ENCODE peak calls at places on chromosomes 2 and 18, in six cellular contexts. Q is transverse colon, S is A549, M is ovary, V is H1, F is stomach. I is an unnamed sample.
A peak's percentile ranks its signal among the peaks of the same experiment; 100 is the strongest.

GRCh38 chr2:63849381-63850203 is 7.9 kb downstream of the UGP2 start:
- DNase-seq in Q (no peak), S (no peak), M (no peak), V (no peak), F (no peak), I (no peak)

GRCh38 chr18:25225152-25225551 is 126.8 kb downstream of the ZNF521 start:
- DNase-seq in Q (no peak), S (no peak), M (no peak), V (no peak), F (no peak), I (no peak)

GRCh38 chr18:53909668-53910067 is 314.8 kb downstream of the MBD2 start:
- DNase-seq in Q (no peak), S (peak; percentile 27), M (no peak), V (peak; percentile 49), F (no peak), I (no peak)

GRCh38 chr18:76619342-76620315 is 124.6 kb upstream of the ZNF516 start:
- DNase-seq in Q (peak; percentile 27), S (no peak), M (peak; percentile 81), V (peak; percentile 77), F (peak; percentile 81), I (peak; percentile 86)

GRCh38 chr2:15923597-15923996 is 16.8 kb upstream of the MYCN start:
- DNase-seq in Q (no peak), S (no peak), M (no peak), V (no peak), F (no peak), I (no peak)

GRCh38 chr2:119782308-119783027 is 22.7 kb downstream of the PTPN4 start:
- DNase-seq in Q (no peak), S (no peak), M (no peak), V (no peak), F (no peak), I (no peak)

GRCh38 chr18:25503567-25504081 is 151.7 kb upstream of the ZNF521 start:
- DNase-seq in Q (peak; percentile 57), S (peak; percentile 27), M (peak; percentile 57), V (peak; percentile 53), F (no peak), I (peak; percentile 87)

GRCh38 chr2:28952806-28953190 is 28.3 kb upstream of the TOGARAM2 start:
- DNase-seq in Q (no peak), S (peak; percentile 59), M (no peak), V (no peak), F (no peak), I (no peak)

GRCh38 chr18:24930478-24930877 is 421.5 kb downstream of the ZNF521 start:
- DNase-seq in Q (no peak), S (no peak), M (no peak), V (no peak), F (no peak), I (no peak)

GRCh38 chr2:24051833-24052232 is 2.3 kb downstream of the FKBP1B start:
- DNase-seq in Q (no peak), S (no peak), M (no peak), V (no peak), F (no peak), I (no peak)

GRCh38 chr2:113178891-113179290 is 5.1 kb downstream of the PSD4 start:
- DNase-seq in Q (no peak), S (no peak), M (no peak), V (no peak), F (no peak), I (no peak)

GRCh38 chr2:56376699-56377665 is 193.2 kb downstream of the CCDC85A start:
- DNase-seq in Q (no peak), S (no peak), M (no peak), V (no peak), F (no peak), I (no peak)

GRCh38 chr18:70082430-70082829 is 123.1 kb downstream of the RTTN start:
- DNase-seq in Q (no peak), S (no peak), M (no peak), V (no peak), F (no peak), I (no peak)

GRCh38 chr2:173307287-173307686 is 47.4 kb upstream of the CDCA7 start:
- DNase-seq in Q (no peak), S (no peak), M (no peak), V (no peak), F (no peak), I (no peak)

GRCh38 chr2:69375494-69376353 is 11.3 kb downstream of the GFPT1 start:
- DNase-seq in Q (no peak), S (peak; percentile 62), M (no peak), V (no peak), F (no peak), I (no peak)

GRCh38 chr2:44433841-44434240 is 72.1 kb downstream of the CAMKMT start:
- DNase-seq in Q (no peak), S (peak; percentile 62), M (no peak), V (no peak), F (no peak), I (no peak)

GRCh38 chr18:36316246-36316645 is 18.7 kb downstream of the FHOD3 start:
- DNase-seq in Q (no peak), S (no peak), M (no peak), V (peak; percentile 23), F (no peak), I (no peak)

GRCh38 chr2:186827862-186828492 is 21.0 kb downstream of the ZSWIM2 start:
- DNase-seq in Q (no peak), S (no peak), M (no peak), V (no peak), F (no peak), I (no peak)

GRCh38 chr18:69936191-69936558 is 11.5 kb downstream of the CD226 start:
- DNase-seq in Q (no peak), S (no peak), M (no peak), V (no peak), F (no peak), I (no peak)

GRCh38 chr2:65411056-65411795 is 21.2 kb downstream of the SPRED2 start:
- DNase-seq in Q (peak; percentile 48), S (no peak), M (no peak), V (no peak), F (no peak), I (no peak)

GRCh38 chr2:239856620-239857285 is 168.4 kb downstream of the NDUFA10 start:
- DNase-seq in Q (no peak), S (no peak), M (no peak), V (no peak), F (no peak), I (no peak)

GRCh38 chr18:36158261-36158867 is 28.7 kb downstream of the ELP2 start:
- DNase-seq in Q (no peak), S (no peak), M (no peak), V (no peak), F (no peak), I (no peak)

GRCh38 chr2:96685592-96686459 is 43.3 kb downstream of the FER1L5 start:
- DNase-seq in Q (no peak), S (no peak), M (peak; percentile 39), V (peak; percentile 56), F (no peak), I (peak; percentile 60)

GRCh38 chr2:46815121-46815802 is 100.3 kb downstream of the MCFD2 start:
- DNase-seq in Q (no peak), S (no peak), M (no peak), V (peak; percentile 43), F (no peak), I (no peak)

GRCh38 chr2:42092084-42092996 is 44.5 kb downstream of the PKDCC start:
- DNase-seq in Q (peak; percentile 49), S (peak; percentile 75), M (no peak), V (no peak), F (peak; percentile 55), I (no peak)

GRCh38 chr2:42086500-42086953 is 38.7 kb downstream of the PKDCC start:
- DNase-seq in Q (peak; percentile 52), S (peak; percentile 80), M (no peak), V (peak; percentile 65), F (peak; percentile 40), I (no peak)

GRCh38 chr2:191666733-191667132 is 11.2 kb upstream of the NABP1 start:
- DNase-seq in Q (no peak), S (no peak), M (no peak), V (no peak), F (no peak), I (no peak)

GRCh38 chr18:71431689-71432088 is 1112.5 kb downstream of the CBLN2 start:
- DNase-seq in Q (no peak), S (no peak), M (no peak), V (no peak), F (no peak), I (no peak)

GRCh38 chr2:111947219-111947618 is 48.8 kb downstream of the MERTK start:
- DNase-seq in Q (no peak), S (no peak), M (no peak), V (no peak), F (no peak), I (no peak)

GRCh38 chr2:141392517-141393213 is 738.2 kb downstream of the LRP1B start:
- DNase-seq in Q (no peak), S (peak; percentile 76), M (no peak), V (no peak), F (no peak), I (no peak)

GRCh38 chr2:102122115-102122514 is 20.4 kb upstream of the IL1R1 start:
- DNase-seq in Q (no peak), S (no peak), M (no peak), V (no peak), F (no peak), I (no peak)

GRCh38 chr2:48169066-48169724 is 262.9 kb upstream of the FBXO11 start:
- DNase-seq in Q (no peak), S (no peak), M (no peak), V (no peak), F (no peak), I (no peak)

GRCh38 chr2:97754690-97755346 is 41.4 kb downstream of the ZAP70 start:
- DNase-seq in Q (no peak), S (no peak), M (no peak), V (no peak), F (no peak), I (no peak)
- H3K4me1 ChIP-seq in Q (no peaks in the 10 kb centered on the region), S (no peaks in the 10 kb centered on the region), M (no peaks in the 10 kb centered on the region), V (no peaks in the 10 kb centered on the region), F (peaks cover 13% of the 10 kb centered on the region), I (no peaks in the 10 kb centered on the region)

DNA sequence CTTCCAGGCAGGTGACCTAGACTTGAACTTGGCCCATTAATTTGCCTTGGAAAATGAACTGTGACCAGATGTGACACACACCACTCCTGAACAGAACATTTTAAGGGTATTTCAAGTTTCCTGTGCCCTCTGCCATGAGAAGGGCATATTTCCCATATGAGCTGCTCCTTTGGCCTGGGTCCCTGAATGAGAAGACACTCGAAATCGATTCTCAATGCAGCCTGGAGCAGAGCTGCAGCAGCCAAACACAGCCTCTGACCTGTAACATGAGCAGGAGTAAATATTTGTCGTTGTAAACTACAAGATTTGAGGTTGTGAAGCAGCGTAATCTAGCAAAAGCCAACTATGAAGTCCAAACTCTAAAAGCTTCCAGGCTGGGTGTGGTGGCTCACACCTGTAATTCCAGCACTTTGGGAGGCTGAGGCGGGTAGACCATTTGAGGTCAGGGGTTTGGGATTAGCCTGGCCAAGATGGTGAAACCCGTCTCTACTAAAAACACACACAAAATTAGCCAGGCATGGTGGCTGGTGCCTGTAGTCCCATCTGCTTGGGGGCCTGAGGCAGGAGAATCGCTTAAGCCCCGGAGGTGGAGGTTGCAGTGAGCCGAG is 30.1 kb upstream of the SOS1 start:
- DNase-seq in Q (no peak), S (no peak), M (no peak), V (no peak), F (no peak), I (no peak)
- TF ChIP-seq EP300 in Q (no peak), S (no peak), M (no peak), V (no peak), F (no peak), I (no peak)

GRCh38 chr18:50797147-50797546 is 22.7 kb downstream of the MRO start:
- DNase-seq in Q (no peak), S (no peak), M (no peak), V (no peak), F (peak; percentile 55), I (no peak)
- H3K4me1 ChIP-seq in Q (no peaks in the 10 kb centered on the region), S (no peaks in the 10 kb centered on the region), M (no peaks in the 10 kb centered on the region), V (peaks cover 5% of the 10 kb centered on the region), F (no peaks in the 10 kb centered on the region), I (no peaks in the 10 kb centered on the region)

GRCh38 chr2:27628767-27629709 is at the start of the genes CCDC121 and GPN1:
- DNase-seq in Q (peak; percentile 92), S (peak; percentile 87), M (peak; percentile 80), V (peak; percentile 89), F (peak; percentile 81), I (peak; percentile 90)
- TF ChIP-seq EP300 in Q (no peak), S (no peak), M (no peak), V (peak; percentile 12), F (no peak), I (no peak)

I was measured in sigmoid colon.